ENCODE peak calls at places on chromosomes 11 and 22, in nine cellular contexts. B, I, Y, C, P, L, A, J and R are unnamed samples.

GRCh38 chr11:96155627-96156378 is 187.2 kb downstream of the MAML2 start:
- DNase-seq in B (peak), I (peak), Y (peak), C (peak), P (peak), L (peak), A (peak), J (peak), R (peak)

GRCh38 chr22:39356464-39356863 is 6.7 kb downstream of the SYNGR1 start:
- DNase-seq in B (no peak), I (no peak), Y (no peak), C (no peak), P (no peak), L (no peak), A (no peak), J (no peak), R (no peak)

GRCh38 chr11:65777821-65778361 is 2.9 kb downstream of the AP5B1 start:
- DNase-seq in B (no peak), I (no peak), Y (no peak), C (no peak), P (no peak), L (peak), A (no peak), J (no peak), R (no peak)

GRCh38 chr11:117315285-117316196 is 515 bp downstream of the BACE1 start:
- DNase-seq in B (no peak), I (no peak), Y (no peak), C (no peak), P (no peak), L (peak), A (no peak), J (peak), R (no peak)

GRCh38 chr22:20567371-20567847 is 60.0 kb downstream of the MED15 start:
- DNase-seq in B (no peak), I (no peak), Y (no peak), C (no peak), P (no peak), L (no peak), A (peak), J (peak), R (no peak)

GRCh38 chr11:23688835-23689234 is 808.0 kb upstream of the LUZP2 start:
- DNase-seq in B (peak), I (no peak), Y (no peak), C (no peak), P (no peak), L (no peak), A (peak), J (peak), R (no peak)

GRCh38 chr11:61028135-61028729 is 56.8 kb downstream of the CD6 start:
- DNase-seq in B (no peak), I (no peak), Y (no peak), C (no peak), P (no peak), L (no peak), A (no peak), J (no peak), R (no peak)

GRCh38 chr11:13169709-13170108 is 107.9 kb upstream of the BMAL1 start:
- DNase-seq in B (peak), I (peak), Y (peak), C (peak), P (no peak), L (no peak), A (peak), J (peak), R (peak)

GRCh38 chr11:3959015-3959917 is 103.8 kb downstream of the STIM1 start:
- DNase-seq in B (no peak), I (no peak), Y (no peak), C (no peak), P (peak), L (no peak), A (peak), J (peak), R (peak)

GRCh38 chr22:19723165-19723989 is at the start of gene GP1BB:
- DNase-seq in B (no peak), I (peak), Y (no peak), C (no peak), P (peak), L (no peak), A (no peak), J (peak), R (no peak)

GRCh38 chr22:29385305-29385704 is 3.1 kb downstream of the AP1B1 start:
- DNase-seq in B (no peak), I (no peak), Y (no peak), C (no peak), P (no peak), L (no peak), A (no peak), J (no peak), R (no peak)

GRCh38 chr11:72430743-72431570 is 3.4 kb downstream of the CLPB start:
- DNase-seq in B (no peak), I (peak), Y (peak), C (no peak), P (peak), L (peak), A (peak), J (peak), R (no peak)

GRCh38 chr22:20965104-20965887 is 1.8 kb upstream of the AIFM3 start:
- DNase-seq in B (no peak), I (no peak), Y (no peak), C (no peak), P (peak), L (no peak), A (no peak), J (no peak), R (no peak)

GRCh38 chr11:119764108-119764874 is 35.3 kb upstream of the NECTIN1 start:
- DNase-seq in B (peak), I (peak), Y (no peak), C (no peak), P (peak), L (peak), A (peak), J (peak), R (peak)

GRCh38 chr22:44340271-44341239 is 27.8 kb upstream of the SHISAL1 start:
- DNase-seq in B (no peak), I (no peak), Y (no peak), C (no peak), P (no peak), L (no peak), A (no peak), J (no peak), R (no peak)

GRCh38 chr11:26088391-26088790 is 243.5 kb upstream of the ANO3 start:
- DNase-seq in B (no peak), I (no peak), Y (no peak), C (no peak), P (no peak), L (no peak), A (peak), J (peak), R (peak)

GRCh38 chr22:46428602-46429326 is 93.2 kb downstream of the TRMU start:
- DNase-seq in B (no peak), I (no peak), Y (no peak), C (no peak), P (no peak), L (no peak), A (no peak), J (no peak), R (no peak)

GRCh38 chr22:46433318-46433717 is 97.8 kb downstream of the TRMU start:
- DNase-seq in B (no peak), I (no peak), Y (no peak), C (no peak), P (no peak), L (no peak), A (no peak), J (no peak), R (no peak)

GRCh38 chr22:46429327-46429853 is 93.9 kb downstream of the TRMU start:
- DNase-seq in B (no peak), I (no peak), Y (no peak), C (no peak), P (no peak), L (no peak), A (no peak), J (no peak), R (no peak)

GRCh38 chr22:46430961-46431838 is 95.7 kb downstream of the TRMU start:
- DNase-seq in B (no peak), I (no peak), Y (no peak), C (no peak), P (no peak), L (no peak), A (no peak), J (no peak), R (no peak)

GRCh38 chr22:46432164-46433068 is 96.9 kb downstream of the TRMU start:
- DNase-seq in B (no peak), I (no peak), Y (no peak), C (no peak), P (no peak), L (peak), A (no peak), J (no peak), R (no peak)
- H3K4me3 ChIP-seq in B (no peak), I (no peak), Y (peak), C (no peak), P (no peak), L (peak), A (no peak), J (no peak), R (no peak)

DNA sequence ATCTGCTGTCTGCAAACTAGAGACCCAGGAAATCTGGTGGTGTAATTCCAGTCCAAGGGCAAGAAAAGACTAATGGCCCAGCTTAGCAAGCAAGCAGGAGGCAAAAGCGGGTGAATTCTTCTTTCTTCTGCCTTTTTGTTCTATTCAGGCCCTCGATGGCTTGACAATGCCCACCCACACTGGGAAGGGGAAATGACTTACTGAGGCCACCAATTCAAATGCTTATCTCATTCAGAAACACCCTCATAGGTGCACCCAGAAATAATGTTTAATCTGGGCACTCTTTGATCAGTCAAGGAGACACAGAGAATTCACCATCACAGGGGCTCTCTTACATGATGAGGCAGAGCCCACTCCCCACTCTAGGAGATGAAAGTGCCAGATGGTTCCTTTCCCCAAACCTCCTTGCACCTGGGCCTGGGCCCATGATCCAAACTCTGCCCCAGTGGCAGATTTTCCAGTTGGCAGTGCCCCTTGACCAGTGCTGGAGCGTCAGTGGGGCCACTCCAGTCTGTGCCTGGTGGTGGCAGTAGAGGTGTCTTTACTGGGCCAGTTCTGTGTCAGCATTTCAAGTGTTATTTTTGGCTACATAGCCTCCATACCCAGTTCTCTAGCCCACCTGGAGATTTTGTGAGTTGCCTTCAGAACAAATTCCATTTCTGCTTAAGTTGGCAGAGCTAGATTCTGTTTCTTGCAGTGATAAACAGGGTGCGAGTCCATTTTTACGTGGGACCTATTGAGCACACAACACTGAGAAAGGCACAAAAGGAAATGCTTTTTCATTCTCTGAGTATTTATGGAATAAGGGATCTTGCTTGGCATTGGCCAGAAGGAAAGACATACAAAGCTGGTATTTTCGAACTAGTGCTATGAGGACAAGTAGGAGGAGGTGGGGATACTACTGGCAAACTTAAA is 7.5 kb downstream of the ELMOD1 start:
- DNase-seq in B (no peak), I (no peak), Y (no peak), C (peak), P (peak), L (no peak), A (no peak), J (no peak), R (no peak)
- TF ChIP-seq CTCF in B (peak), I (no peak), Y (peak), C (peak), P (peak), L (peak), A (peak), J (peak), R (peak)

GRCh38 chr22:28237092-28237491 is 318.0 kb upstream of the PITPNB start:
- DNase-seq in B (no peak), I (no peak), Y (no peak), C (no peak), P (no peak), L (no peak), A (peak), J (no peak), R (no peak)
- H3K4me3 ChIP-seq in B (no peak), I (no peak), Y (no peak), C (no peak), P (no peak), L (no peak), A (no peak), J (no peak), R (no peak)

DNA sequence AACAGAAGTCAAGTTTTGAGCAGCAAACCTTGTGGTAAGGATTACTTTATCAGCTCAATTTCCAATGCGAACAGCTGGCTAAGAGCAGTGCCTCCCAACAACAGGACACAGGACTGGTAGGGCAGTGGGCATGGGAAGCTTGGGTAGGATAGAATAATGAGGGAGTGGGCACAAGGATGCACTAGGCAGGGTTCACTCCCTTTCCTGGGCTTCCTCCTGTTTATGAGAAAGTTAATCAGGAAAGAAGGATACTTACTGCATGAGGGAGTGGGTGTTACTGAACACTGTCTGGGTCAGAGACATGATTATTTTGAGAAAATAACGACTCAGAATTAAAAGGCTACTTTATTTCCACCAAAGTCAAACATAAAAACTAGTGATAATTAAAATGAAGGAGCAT is 35.7 kb downstream of the NCAM1 start:
- DNase-seq in B (no peak), I (no peak), Y (no peak), C (no peak), P (no peak), L (no peak), A (no peak), J (no peak), R (no peak)
- TF ChIP-seq CTCF in B (no peak), I (no peak), Y (no peak), C (no peak), P (no peak), L (no peak), A (no peak), J (no peak), R (no peak)

DNA sequence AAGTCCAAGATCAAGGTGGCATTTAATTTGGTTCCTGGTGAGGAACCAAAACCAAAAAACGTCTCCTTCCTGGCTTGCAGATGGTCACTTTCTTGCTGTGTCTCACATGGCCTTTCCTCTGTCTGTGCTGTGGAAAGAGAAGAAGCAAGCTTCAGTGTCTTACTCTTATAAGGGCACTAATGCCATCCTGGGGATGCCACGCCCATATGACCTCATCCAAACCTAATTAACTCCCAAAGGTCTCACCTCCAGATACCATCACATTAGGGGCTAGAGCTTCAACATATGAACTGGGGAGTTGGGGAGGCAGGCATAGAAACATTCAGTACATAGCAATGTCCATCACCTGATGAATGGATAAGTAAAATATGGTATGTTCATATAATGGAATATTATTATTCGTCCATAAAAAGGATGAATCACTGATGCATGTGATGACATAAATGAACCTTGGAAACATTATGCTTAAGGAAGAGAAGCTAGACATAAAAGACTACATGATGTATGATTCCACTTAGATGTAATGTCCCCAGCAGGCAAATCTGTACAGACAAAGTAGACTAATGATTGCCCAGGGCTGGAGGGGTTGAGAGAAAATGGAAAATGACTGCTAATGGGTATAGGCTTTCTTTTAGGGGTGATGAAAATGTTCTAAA is 78.6 kb upstream of the B3GNT6 start:
- DNase-seq in B (no peak), I (no peak), Y (no peak), C (no peak), P (no peak), L (no peak), A (no peak), J (no peak), R (no peak)
- H3K4me3 ChIP-seq in B (no peak), I (no peak), Y (no peak), C (no peak), P (no peak), L (no peak), A (no peak), J (no peak), R (no peak)

DNA sequence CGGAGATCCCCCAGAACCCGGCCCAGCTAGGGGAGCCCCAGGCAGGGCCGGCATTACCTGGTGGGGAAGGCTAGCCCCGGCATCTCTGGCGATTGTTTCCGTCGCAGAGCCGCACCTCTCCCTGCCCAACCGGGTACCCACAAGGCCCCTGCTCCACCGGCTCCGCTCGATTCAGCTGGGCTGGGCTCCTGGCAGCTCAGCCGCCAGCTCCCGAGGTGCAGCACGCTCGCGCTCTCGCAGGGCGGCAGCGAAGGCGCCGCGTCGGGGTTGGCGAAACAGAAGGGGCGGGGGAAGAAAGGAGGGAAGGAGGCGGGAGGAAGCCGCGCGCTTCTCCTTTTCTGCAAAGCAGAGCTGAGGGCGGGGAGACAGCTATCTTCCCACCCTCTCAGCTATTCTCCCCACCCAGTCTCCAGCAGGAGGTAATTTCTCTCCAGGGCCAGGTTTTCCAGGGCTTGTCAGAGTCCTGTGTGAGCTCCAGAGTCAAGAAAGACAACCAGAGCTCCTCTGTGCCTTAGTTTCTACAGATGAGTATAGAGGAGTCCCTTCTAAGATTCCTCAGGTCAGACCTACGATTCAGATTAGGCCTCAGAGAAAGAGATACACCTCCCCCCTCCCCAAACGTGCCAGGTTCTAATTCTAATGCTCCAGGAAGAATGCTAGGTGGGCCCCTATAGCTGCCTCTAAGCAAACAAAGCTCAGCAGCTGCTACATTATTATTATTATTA is 62.0 kb downstream of the PAK1 start:
- DNase-seq in B (peak), I (peak), Y (peak), C (peak), P (peak), L (peak), A (peak), J (peak), R (peak)
- TF ChIP-seq CTCF in B (no peak), I (peak), Y (no peak), C (no peak), P (no peak), L (no peak), A (peak), J (no peak), R (peak)